ENCODE peak calls at places on chromosomes 11 and 22, in nine cellular contexts. One of them, this sample, is unnamed.

GRCh38 chr22:42473484-42474193 is 41.4 kb upstream of the NFAM1 start:
- DNase-seq in left ventricle myocardium inferior: no peak
- DNase-seq in CD8-positive, alpha-beta T cell: no peak
- DNase-seq in mammary epithelial cell: peak
- DNase-seq in HepG2: peak
- DNase-seq in HCT116: peak
- DNase-seq in heart right ventricle: peak
- DNase-seq in transverse colon: no peak
- DNase-seq in body of pancreas: no peak
- DNase-seq in this sample: peak

GRCh38 chr11:15748107-15748506 is 608.2 kb downstream of the SOX6 start:
- DNase-seq in mammary epithelial cell: no peak
- DNase-seq in heart right ventricle: no peak
- DNase-seq in transverse colon: no peak
- DNase-seq in body of pancreas: no peak
- DNase-seq in HepG2: no peak
- DNase-seq in HCT116: no peak
- DNase-seq in left ventricle myocardium inferior: no peak
- DNase-seq in CD8-positive, alpha-beta T cell: no peak
- DNase-seq in this sample: no peak

GRCh38 chr11:14544611-14545010 is 24.4 kb upstream of the PSMA1 start:
- DNase-seq in CD8-positive, alpha-beta T cell: no peak
- DNase-seq in body of pancreas: no peak
- DNase-seq in mammary epithelial cell: peak
- DNase-seq in heart right ventricle: no peak
- DNase-seq in HCT116: no peak
- DNase-seq in transverse colon: no peak
- DNase-seq in HepG2: no peak
- DNase-seq in left ventricle myocardium inferior: no peak
- DNase-seq in this sample: no peak

GRCh38 chr11:92475316-92475715 is 250.7 kb downstream of the FAT3 start:
- DNase-seq in left ventricle myocardium inferior: no peak
- DNase-seq in mammary epithelial cell: no peak
- DNase-seq in CD8-positive, alpha-beta T cell: no peak
- DNase-seq in transverse colon: no peak
- DNase-seq in heart right ventricle: no peak
- DNase-seq in body of pancreas: no peak
- DNase-seq in HCT116: no peak
- DNase-seq in HepG2: no peak
- DNase-seq in this sample: no peak

GRCh38 chr11:28585007-28585406 is 476.8 kb downstream of the METTL15 start:
- DNase-seq in left ventricle myocardium inferior: no peak
- DNase-seq in heart right ventricle: no peak
- DNase-seq in body of pancreas: no peak
- DNase-seq in transverse colon: no peak
- DNase-seq in HepG2: no peak
- DNase-seq in CD8-positive, alpha-beta T cell: no peak
- DNase-seq in HCT116: no peak
- DNase-seq in mammary epithelial cell: peak
- DNase-seq in this sample: no peak

GRCh38 chr22:43363580-43364435 is 20.6 kb upstream of the SCUBE1 start:
- DNase-seq in transverse colon: no peak
- DNase-seq in HCT116: no peak
- DNase-seq in HepG2: no peak
- DNase-seq in body of pancreas: no peak
- DNase-seq in left ventricle myocardium inferior: no peak
- DNase-seq in heart right ventricle: no peak
- DNase-seq in CD8-positive, alpha-beta T cell: no peak
- DNase-seq in mammary epithelial cell: no peak
- DNase-seq in this sample: no peak

GRCh38 chr11:118415739-118416068 is 14.3 kb downstream of the ATP5MG start:
- DNase-seq in HCT116: peak
- DNase-seq in left ventricle myocardium inferior: no peak
- DNase-seq in transverse colon: peak
- DNase-seq in HepG2: no peak
- DNase-seq in CD8-positive, alpha-beta T cell: peak
- DNase-seq in body of pancreas: peak
- DNase-seq in mammary epithelial cell: peak
- DNase-seq in heart right ventricle: peak
- DNase-seq in this sample: peak

GRCh38 chr22:29190915-29191314 is 14.8 kb upstream of the EMID1 start:
- DNase-seq in HepG2: no peak
- DNase-seq in body of pancreas: no peak
- DNase-seq in HCT116: no peak
- DNase-seq in left ventricle myocardium inferior: no peak
- DNase-seq in heart right ventricle: no peak
- DNase-seq in mammary epithelial cell: no peak
- DNase-seq in transverse colon: no peak
- DNase-seq in CD8-positive, alpha-beta T cell: no peak
- DNase-seq in this sample: no peak

GRCh38 chr11:119726585-119727522 is 2.1 kb downstream of the NECTIN1 start:
- DNase-seq in CD8-positive, alpha-beta T cell: no peak
- DNase-seq in left ventricle myocardium inferior: no peak
- DNase-seq in HepG2: no peak
- DNase-seq in heart right ventricle: no peak
- DNase-seq in HCT116: no peak
- DNase-seq in body of pancreas: peak
- DNase-seq in transverse colon: no peak
- DNase-seq in mammary epithelial cell: no peak
- DNase-seq in this sample: no peak

GRCh38 chr11:61571869-61572268 is 9.0 kb downstream of the SYT7 start:
- DNase-seq in heart right ventricle: no peak
- DNase-seq in transverse colon: no peak
- DNase-seq in HCT116: no peak
- DNase-seq in HepG2: no peak
- DNase-seq in mammary epithelial cell: no peak
- DNase-seq in left ventricle myocardium inferior: no peak
- DNase-seq in body of pancreas: no peak
- DNase-seq in CD8-positive, alpha-beta T cell: no peak
- DNase-seq in this sample: no peak

GRCh38 chr22:50089231-50090140 is at the start of gene MOV10L1:
- DNase-seq in CD8-positive, alpha-beta T cell: no peak
- DNase-seq in HCT116: no peak
- DNase-seq in left ventricle myocardium inferior: no peak
- DNase-seq in transverse colon: no peak
- DNase-seq in mammary epithelial cell: no peak
- DNase-seq in heart right ventricle: no peak
- DNase-seq in HepG2: no peak
- DNase-seq in body of pancreas: no peak
- DNase-seq in this sample: no peak

DNA sequence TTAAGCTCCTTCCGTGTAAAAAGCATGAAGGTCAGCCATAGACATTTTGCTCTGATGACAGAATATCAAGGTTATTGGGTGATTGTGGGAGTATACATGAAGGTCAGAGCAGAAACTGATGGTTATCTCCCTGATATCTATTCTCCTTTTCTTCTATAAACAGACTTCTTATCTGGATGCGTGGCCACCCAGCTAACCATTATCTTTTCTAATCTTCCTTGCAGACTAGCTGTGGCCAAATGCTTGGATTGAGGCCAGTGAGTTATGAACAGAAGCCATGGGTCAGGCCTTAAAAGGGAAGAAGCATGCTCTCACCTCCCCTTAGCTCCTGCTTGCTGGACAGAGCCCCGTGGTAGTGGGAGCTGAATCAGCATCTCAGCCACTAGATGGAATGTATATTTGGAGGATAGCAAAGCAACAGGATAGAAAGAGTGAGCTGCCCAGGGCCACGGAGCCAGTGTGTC is 31.3 kb upstream of the LRRC55 start:
- DNase-seq in body of pancreas: no peak
- DNase-seq in HCT116: no peak
- DNase-seq in left ventricle myocardium inferior: no peak
- DNase-seq in transverse colon: no peak
- DNase-seq in HepG2: no peak
- DNase-seq in heart right ventricle: no peak
- DNase-seq in mammary epithelial cell: no peak
- DNase-seq in CD8-positive, alpha-beta T cell: no peak
- DNase-seq in this sample: peak
- H3K27ac ChIP-seq in body of pancreas: no peak
- H3K27ac ChIP-seq in HCT116: no peak
- H3K27ac ChIP-seq in left ventricle myocardium inferior: no peak
- H3K27ac ChIP-seq in transverse colon: no peak
- H3K27ac ChIP-seq in HepG2: no peak
- H3K27ac ChIP-seq in heart right ventricle: no peak
- H3K27ac ChIP-seq in mammary epithelial cell: no peak
- H3K27ac ChIP-seq in CD8-positive, alpha-beta T cell: no peak
- H3K27ac ChIP-seq in this sample: no peak

DNA sequence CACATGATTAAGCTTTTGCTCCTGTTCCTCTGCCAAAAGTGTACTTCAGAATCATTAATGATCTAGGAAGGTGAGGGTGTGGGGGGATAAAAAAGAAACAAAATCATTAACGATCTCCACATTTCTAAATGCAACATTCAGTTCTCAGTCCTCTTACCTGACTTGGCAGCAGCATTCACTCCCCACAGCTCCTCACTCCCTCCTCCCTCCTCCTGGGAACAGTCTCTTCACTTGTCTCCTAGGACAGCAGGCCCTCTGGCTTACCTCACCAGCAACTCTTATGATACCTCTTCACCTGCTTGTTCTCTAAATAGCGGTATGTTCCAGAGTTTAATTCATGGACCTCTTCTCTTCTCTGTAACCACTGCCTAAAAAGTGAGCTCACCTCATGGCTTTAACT is 56.5 kb upstream of the APOA1 start:
- DNase-seq in HCT116: no peak
- DNase-seq in HepG2: no peak
- DNase-seq in transverse colon: no peak
- DNase-seq in mammary epithelial cell: no peak
- DNase-seq in heart right ventricle: no peak
- DNase-seq in left ventricle myocardium inferior: no peak
- DNase-seq in CD8-positive, alpha-beta T cell: no peak
- DNase-seq in body of pancreas: no peak
- DNase-seq in this sample: no peak
- TF ChIP-seq CTCF in HCT116: no peak
- TF ChIP-seq CTCF in HepG2: no peak
- TF ChIP-seq CTCF in transverse colon: no peak
- TF ChIP-seq CTCF in mammary epithelial cell: no peak
- TF ChIP-seq CTCF in heart right ventricle: no peak
- TF ChIP-seq CTCF in left ventricle myocardium inferior: no peak
- TF ChIP-seq CTCF in CD8-positive, alpha-beta T cell: no peak
- TF ChIP-seq CTCF in body of pancreas: no peak
- TF ChIP-seq CTCF in this sample: no peak

GRCh38 chr22:27785818-27786217 is 15.7 kb downstream of the MN1 start:
- DNase-seq in HCT116: no peak
- DNase-seq in HepG2: no peak
- DNase-seq in heart right ventricle: no peak
- DNase-seq in left ventricle myocardium inferior: no peak
- DNase-seq in body of pancreas: no peak
- DNase-seq in mammary epithelial cell: no peak
- DNase-seq in CD8-positive, alpha-beta T cell: no peak
- DNase-seq in transverse colon: no peak
- DNase-seq in this sample: no peak
- H3K27ac ChIP-seq in HCT116: no peak
- H3K27ac ChIP-seq in HepG2: no peak
- H3K27ac ChIP-seq in heart right ventricle: no peak
- H3K27ac ChIP-seq in left ventricle myocardium inferior: peak
- H3K27ac ChIP-seq in body of pancreas: no peak
- H3K27ac ChIP-seq in mammary epithelial cell: no peak
- H3K27ac ChIP-seq in CD8-positive, alpha-beta T cell: no peak
- H3K27ac ChIP-seq in transverse colon: peak
- H3K27ac ChIP-seq in this sample: peak

GRCh38 chr11:72556433-72556832 is 117.8 kb downstream of the PDE2A start:
- DNase-seq in CD8-positive, alpha-beta T cell: no peak
- DNase-seq in left ventricle myocardium inferior: no peak
- DNase-seq in HepG2: no peak
- DNase-seq in transverse colon: no peak
- DNase-seq in HCT116: no peak
- DNase-seq in mammary epithelial cell: no peak
- DNase-seq in heart right ventricle: no peak
- DNase-seq in body of pancreas: no peak
- DNase-seq in this sample: no peak

GRCh38 chr11:72548481-72548880 is 114.2 kb upstream of the CLPB start:
- DNase-seq in CD8-positive, alpha-beta T cell: no peak
- DNase-seq in mammary epithelial cell: no peak
- DNase-seq in HCT116: no peak
- DNase-seq in body of pancreas: no peak
- DNase-seq in left ventricle myocardium inferior: no peak
- DNase-seq in HepG2: no peak
- DNase-seq in heart right ventricle: no peak
- DNase-seq in transverse colon: no peak
- DNase-seq in this sample: no peak

GRCh38 chr11:72552399-72552910 is 118.1 kb upstream of the CLPB start:
- DNase-seq in body of pancreas: no peak
- DNase-seq in mammary epithelial cell: no peak
- DNase-seq in HCT116: no peak
- DNase-seq in CD8-positive, alpha-beta T cell: no peak
- DNase-seq in HepG2: no peak
- DNase-seq in transverse colon: no peak
- DNase-seq in heart right ventricle: no peak
- DNase-seq in left ventricle myocardium inferior: no peak
- DNase-seq in this sample: no peak

GRCh38 chr11:72551571-72551970 is 117.2 kb upstream of the CLPB start:
- DNase-seq in HCT116: no peak
- DNase-seq in mammary epithelial cell: no peak
- DNase-seq in heart right ventricle: no peak
- DNase-seq in transverse colon: no peak
- DNase-seq in body of pancreas: no peak
- DNase-seq in left ventricle myocardium inferior: no peak
- DNase-seq in HepG2: no peak
- DNase-seq in CD8-positive, alpha-beta T cell: no peak
- DNase-seq in this sample: no peak

DNA sequence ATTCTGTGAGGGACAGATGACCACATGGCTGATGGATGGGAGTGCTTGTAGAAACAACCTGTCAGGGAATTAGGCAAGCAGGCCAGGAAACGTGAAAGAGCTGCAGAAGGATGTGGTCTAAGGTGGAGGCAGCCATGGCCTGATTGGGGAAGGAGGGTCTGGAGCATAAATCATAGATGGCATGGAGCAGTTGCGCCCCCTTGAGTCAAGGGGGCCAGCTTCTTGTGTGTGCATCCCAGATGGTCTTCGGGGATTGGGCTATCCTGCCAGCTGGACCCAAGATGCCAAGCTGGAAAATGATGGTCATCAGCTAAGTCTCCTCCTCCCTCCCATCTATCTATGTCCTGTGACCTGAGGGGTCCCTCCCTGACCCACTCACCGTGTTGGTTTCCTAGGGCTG is 119.4 kb upstream of the CLPB start:
- DNase-seq in HepG2: no peak
- DNase-seq in HCT116: no peak
- DNase-seq in transverse colon: no peak
- DNase-seq in body of pancreas: peak
- DNase-seq in CD8-positive, alpha-beta T cell: no peak
- DNase-seq in heart right ventricle: no peak
- DNase-seq in mammary epithelial cell: no peak
- DNase-seq in left ventricle myocardium inferior: no peak
- DNase-seq in this sample: no peak
- TF ChIP-seq CTCF in HepG2: peak
- TF ChIP-seq CTCF in HCT116: peak
- TF ChIP-seq CTCF in transverse colon: no peak
- TF ChIP-seq CTCF in body of pancreas: no peak
- TF ChIP-seq CTCF in CD8-positive, alpha-beta T cell: no peak
- TF ChIP-seq CTCF in heart right ventricle: no peak
- TF ChIP-seq CTCF in mammary epithelial cell: no peak
- TF ChIP-seq CTCF in left ventricle myocardium inferior: peak
- TF ChIP-seq CTCF in this sample: peak

GRCh38 chr11:33530824-33531223 is 169.8 kb downstream of the C11orf91 start:
- DNase-seq in transverse colon: no peak
- DNase-seq in left ventricle myocardium inferior: no peak
- DNase-seq in HepG2: no peak
- DNase-seq in heart right ventricle: no peak
- DNase-seq in mammary epithelial cell: peak
- DNase-seq in body of pancreas: no peak
- DNase-seq in CD8-positive, alpha-beta T cell: no peak
- DNase-seq in HCT116: no peak
- DNase-seq in this sample: no peak
- H3K27ac ChIP-seq in transverse colon: no peak
- H3K27ac ChIP-seq in left ventricle myocardium inferior: no peak
- H3K27ac ChIP-seq in HepG2: no peak
- H3K27ac ChIP-seq in heart right ventricle: no peak
- H3K27ac ChIP-seq in mammary epithelial cell: no peak
- H3K27ac ChIP-seq in body of pancreas: no peak
- H3K27ac ChIP-seq in CD8-positive, alpha-beta T cell: no peak
- H3K27ac ChIP-seq in HCT116: no peak
- H3K27ac ChIP-seq in this sample: no peak

GRCh38 chr22:35399114-35399677 is 744 bp upstream of the MCM5 start:
- DNase-seq in HCT116: no peak
- DNase-seq in CD8-positive, alpha-beta T cell: no peak
- DNase-seq in left ventricle myocardium inferior: no peak
- DNase-seq in HepG2: no peak
- DNase-seq in body of pancreas: no peak
- DNase-seq in mammary epithelial cell: no peak
- DNase-seq in heart right ventricle: no peak
- DNase-seq in transverse colon: no peak
- DNase-seq in this sample: no peak
- TF ChIP-seq CTCF in HCT116: no peak
- TF ChIP-seq CTCF in CD8-positive, alpha-beta T cell: no peak
- TF ChIP-seq CTCF in left ventricle myocardium inferior: no peak
- TF ChIP-seq CTCF in HepG2: no peak
- TF ChIP-seq CTCF in body of pancreas: no peak
- TF ChIP-seq CTCF in mammary epithelial cell: no peak
- TF ChIP-seq CTCF in heart right ventricle: no peak
- TF ChIP-seq CTCF in transverse colon: no peak
- TF ChIP-seq CTCF in this sample: no peak